ENCODE peak calls at places on chromosomes 11 and 22, in four cellular contexts. L is effector memory CD4-positive, alpha-beta T cell; Q is IMR-90; B is stomach. D is an unnamed sample.
A peak's percentile ranks its signal among the peaks of the same experiment; 100 is the strongest.

GRCh38 chr11:100151944-100152343 is 535.1 kb upstream of the ARHGAP42 start:
- DNase-seq in L (no peak), Q (no peak), B (no peak), D (no peak)

GRCh38 chr11:13140873-13141655 is 131.9 kb downstream of the RASSF10 start:
- DNase-seq in L (no peak), Q (peak; percentile 38), B (no peak), D (no peak)

GRCh38 chr11:16778286-16778685 is 39.8 kb downstream of the C11orf58 start:
- DNase-seq in L (no peak), Q (no peak), B (peak; percentile 10), D (no peak)

GRCh38 chr11:65606876-65607613 is 7.0 kb downstream of the MAP3K11 start:
- DNase-seq in L (no peak), Q (peak; percentile 93), B (peak; percentile 95), D (peak; percentile 97)

GRCh38 chr11:128488471-128488870 is 98.9 kb downstream of the ETS1 start:
- DNase-seq in L (no peak), Q (peak; percentile 98), B (no peak), D (no peak)

GRCh38 chr11:4511846-4512245 is 29.4 kb downstream of the OR52K1 start:
- DNase-seq in L (no peak), Q (no peak), B (no peak), D (no peak)

GRCh38 chr22:35601013-35601580 is 16.0 kb downstream of the MB start:
- DNase-seq in L (no peak), Q (no peak), B (no peak), D (no peak)

GRCh38 chr22:18987765-18988164 is 51.7 kb upstream of the PRODH start:
- DNase-seq in L (no peak), Q (no peak), B (no peak), D (peak; percentile 64)

GRCh38 chr11:128779036-128779435 is 85.2 kb downstream of the FLI1 start:
- DNase-seq in L (no peak), Q (peak; percentile 68), B (no peak), D (no peak)

GRCh38 chr11:78802058-78802633 is 227.5 kb upstream of the NARS2 start:
- DNase-seq in L (no peak), Q (no peak), B (peak; percentile 49), D (peak; percentile 47)

GRCh38 chr22:35173655-35174054 is 83.6 kb upstream of the HMGXB4 start:
- DNase-seq in L (no peak), Q (no peak), B (no peak), D (no peak)

GRCh38 chr11:24679686-24680318 is 182.9 kb downstream of the LUZP2 start:
- DNase-seq in L (no peak), Q (peak; percentile 22), B (no peak), D (no peak)

GRCh38 chr22:46446799-46447198 is 90.6 kb downstream of the CELSR1 start:
- DNase-seq in L (no peak), Q (no peak), B (no peak), D (no peak)

GRCh38 chr22:20459862-20460261 is 22.2 kb upstream of the SCARF2 start:
- DNase-seq in L (no peak), Q (no peak), B (no peak), D (no peak)

GRCh38 chr22:37157516-37158289 is 8.0 kb upstream of the IL2RB start:
- DNase-seq in L (no peak), Q (peak; percentile 31), B (no peak), D (no peak)

GRCh38 chr11:57516061-57516443 is 550 bp upstream of the SLC43A1 start:
- DNase-seq in L (no peak), Q (no peak), B (no peak), D (no peak)

GRCh38 chr11:68282141-68282860 is 10.5 kb upstream of the C11orf24 start:
- DNase-seq in L (no peak), Q (no peak), B (no peak), D (peak; percentile 29)

GRCh38 chr11:70090989-70091388 is 12.9 kb downstream of the ANO1 start:
- DNase-seq in L (no peak), Q (peak; percentile 28), B (no peak), D (no peak)

GRCh38 chr11:86519064-86519911 is 144.6 kb downstream of the CCDC81 start:
- DNase-seq in L (no peak), Q (peak; percentile 95), B (no peak), D (no peak)

GRCh38 chr22:38826801-38827200 is 17.0 kb downstream of the NPTXR start:
- DNase-seq in L (no peak), Q (no peak), B (no peak), D (peak; percentile 55)

GRCh38 chr11:75627879-75628668 is 40.8 kb downstream of the MAP6 start:
- DNase-seq in L (no peak), Q (peak; percentile 58), B (no peak), D (no peak)

GRCh38 chr11:114262681-114263509 is 33.3 kb upstream of the NNMT start:
- DNase-seq in L (no peak), Q (peak; percentile 54), B (no peak), D (no peak)

GRCh38 chr11:74412733-74413359 is 14.6 kb upstream of the PGM2L1 start:
- DNase-seq in L (no peak), Q (no peak), B (no peak), D (no peak)

GRCh38 chr11:58958500-58958899 is 19.2 kb downstream of the GLYATL1 start:
- DNase-seq in L (no peak), Q (no peak), B (peak; percentile 57), D (no peak)

GRCh38 chr11:62708423-62709261 is 1.2 kb downstream of the GNG3 start:
- DNase-seq in L (peak; percentile 32), Q (no peak), B (peak; percentile 36), D (peak; percentile 78)

GRCh38 chr11:74749127-74749964 is 697 bp downstream of the RNF169 start:
- DNase-seq in L (peak; percentile 27), Q (peak; percentile 29), B (peak; percentile 54), D (peak; percentile 85)

GRCh38 chr22:38176170-38176741 is 5.4 kb downstream of the PLA2G6 start:
- DNase-seq in L (no peak), Q (peak; percentile 98), B (peak; percentile 79), D (peak; percentile 90)

GRCh38 chr22:48858121-48858520 is 969.6 kb downstream of the BRD1 start:
- DNase-seq in L (no peak), Q (no peak), B (no peak), D (peak; percentile 44)

GRCh38 chr11:120024046-120024445 is 113.9 kb downstream of the TRIM29 start:
- DNase-seq in L (no peak), Q (no peak), B (no peak), D (no peak)

GRCh38 chr11:22666700-22667439 is 459 bp downstream of the GAS2 start:
- DNase-seq in L (no peak), Q (no peak), B (peak; percentile 67), D (peak; percentile 78)

GRCh38 chr11:75301131-75301530 is 50.3 kb downstream of the ARRB1 start:
- DNase-seq in L (no peak), Q (no peak), B (no peak), D (no peak)

GRCh38 chr11:126636911-126637799 is 281.7 kb downstream of the ST3GAL4 start:
- DNase-seq in L (no peak), Q (peak; percentile 85), B (no peak), D (no peak)

GRCh38 chr22:17733484-17733883 is 40.8 kb downstream of the BID start:
- DNase-seq in L (no peak), Q (peak; percentile 64), B (no peak), D (no peak)

GRCh38 chr11:19441752-19442553 is 201.2 kb upstream of the E2F8 start:
- DNase-seq in L (no peak), Q (peak; percentile 98), B (peak; percentile 74), D (peak; percentile 77)

GRCh38 chr22:17576475-17576874 is 13.2 kb downstream of the SLC25A18 start:
- DNase-seq in L (no peak), Q (peak; percentile 65), B (no peak), D (no peak)

GRCh38 chr11:111378773-111379499 is at the start of gene POU2AF1:
- DNase-seq in L (peak; percentile 40), Q (peak; percentile 43), B (no peak), D (no peak)
- H3K4me3 ChIP-seq in L (peak within 1 kb of the TSS; percentile 47), Q (no peak within 1 kb of the TSS), B (no peak within 1 kb of the TSS), D (no peak within 1 kb of the TSS)

GRCh38 chr11:131710511-131710910 is 340.1 kb downstream of the NTM start:
- DNase-seq in L (no peak), Q (peak; percentile 38), B (no peak), D (no peak)
- H3K4me1 ChIP-seq in L (no peaks in the 10 kb centered on the region), Q (no peaks in the 10 kb centered on the region), B (no peaks in the 10 kb centered on the region), D (no peaks in the 10 kb centered on the region)

GRCh38 chr11:46343520-46343919 is 3.7 kb upstream of the DGKZ start:
- DNase-seq in L (no peak), Q (no peak), B (no peak), D (no peak)

GRCh38 chr11:46346886-46347636 is at the start of gene DGKZ:
- DNase-seq in L (peak; percentile 85), Q (peak; percentile 74), B (peak; percentile 92), D (peak; percentile 90)

GRCh38 chr11:46347637-46348311 is 511 bp downstream of the DGKZ start:
- DNase-seq in L (no peak), Q (no peak), B (no peak), D (peak; percentile 72)

GRCh38 chr11:46345131-46345597 is 2.1 kb upstream of the DGKZ start:
- DNase-seq in L (no peak), Q (no peak), B (no peak), D (no peak)

DNA sequence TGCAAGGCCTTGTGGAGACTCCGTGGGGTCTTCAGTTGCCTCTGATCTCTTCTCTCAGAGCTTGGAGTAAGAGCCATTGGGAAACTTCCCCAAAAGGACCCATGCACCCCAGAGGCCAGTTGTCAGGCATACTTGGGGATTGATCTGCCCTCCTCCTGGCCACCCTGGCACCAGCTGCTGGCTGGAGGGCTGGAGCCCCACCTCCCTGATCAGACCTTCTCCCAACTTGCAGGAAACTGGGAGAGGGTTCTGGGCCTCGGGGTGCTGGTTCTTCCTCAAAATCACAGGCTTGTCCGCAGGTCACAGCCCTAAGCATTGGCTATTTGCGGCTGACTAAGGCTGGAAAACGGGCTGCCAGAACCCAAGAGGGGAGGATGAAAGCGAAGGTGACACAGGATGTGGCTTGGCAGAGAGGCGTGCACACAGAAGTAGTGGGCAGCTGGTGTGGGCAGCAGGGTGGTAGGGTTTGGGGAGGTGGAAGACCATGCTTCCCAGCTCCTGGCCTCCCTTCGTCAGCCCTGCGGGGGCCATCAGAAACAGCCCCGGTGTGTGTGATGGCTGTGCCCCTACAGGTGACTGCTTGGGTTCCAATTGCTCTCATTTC is 1.3 kb upstream of the DGKZ start:
- DNase-seq in L (no peak), Q (no peak), B (no peak), D (no peak)
- H3K4me3 ChIP-seq in L (peak overlapping the region; percentile 44), Q (no peak overlapping the region), B (peak overlapping the region; percentile 93), D (no peak overlapping the region)

GRCh38 chr22:24442352-24442744 is 14.9 kb downstream of the ADORA2A start:
- DNase-seq in L (no peak), Q (no peak), B (peak; percentile 23), D (no peak)
- H3K4me1 ChIP-seq in L (no peaks in the 10 kb centered on the region), Q (peaks cover 6% of the 10 kb centered on the region), B (no peaks in the 10 kb centered on the region), D (no peaks in the 10 kb centered on the region)

DNA sequence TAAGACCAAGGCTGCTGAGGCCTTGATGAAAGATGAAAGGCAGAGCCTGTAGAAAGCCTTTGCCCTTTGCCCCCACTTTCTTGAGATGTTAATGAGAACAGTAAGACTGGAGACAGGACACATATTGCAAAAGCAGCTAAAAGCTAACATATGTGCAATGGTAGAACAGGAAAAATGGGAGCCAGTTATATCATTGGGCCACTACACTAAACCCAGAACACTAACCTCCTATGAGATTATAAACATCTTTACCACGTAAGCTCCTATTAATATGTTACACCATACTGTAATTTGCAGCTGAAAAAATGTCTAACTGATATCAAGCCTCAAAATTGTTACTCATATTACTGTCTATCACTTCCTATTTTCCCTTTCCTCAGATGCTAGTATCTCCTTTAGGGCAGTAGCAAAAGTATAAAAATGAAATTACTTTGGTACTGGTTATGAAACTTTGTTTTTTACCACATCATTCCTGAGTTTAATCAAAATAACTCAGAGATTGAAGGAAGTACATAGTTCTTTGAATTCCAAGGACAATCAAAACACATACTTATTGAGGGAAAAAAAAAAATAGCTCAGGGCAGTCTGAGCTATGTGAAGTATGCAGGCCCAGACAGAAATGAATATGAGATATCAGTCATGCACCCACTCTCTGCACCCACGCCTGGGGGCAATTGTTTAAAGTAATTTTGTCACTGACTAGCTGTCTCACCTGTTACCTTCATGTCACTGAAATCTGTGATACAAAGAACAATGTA is 9.1 kb downstream of the HPS5 start:
- DNase-seq in L (no peak), Q (peak; percentile 44), B (no peak), D (no peak)
- H3K4me3 ChIP-seq in L (no peak overlapping the region), Q (no peak overlapping the region), B (no peak overlapping the region), D (no peak overlapping the region)

D was measured in aorta.